ENCODE peak calls at places on chromosomes 12 and 14, in nine cellular contexts. H is NCI-H2081; O is HFFc6; Q is stimulated activated CD8-positive, alpha-beta memory T cell treated with anti-CD3 and anti-CD28 coated beads, Interleukin-15, amount 100 ng/mL, for 1 hour; U is HCEC 1CT; P is aorta; W is stimulated activated CD4-positive, alpha-beta T cell treated with anti-CD3 and anti-CD28 coated beads, Interleukin-12 subunit alpha, Interleukin-12 subunit beta, amount 100 ng/mL, for 48 hours; C is amniotic stem cell; K is endothelial cell of umbilical vein. Y is an unnamed sample.

GRCh38 chr14:68042002-68042401 is 222.4 kb downstream of the RAD51B start:
- DNase-seq in W (no peak), K (no peak), H (peak), O (no peak), P (no peak), Q (no peak), U (no peak), C (no peak), Y (no peak)

GRCh38 chr12:68469136-68469535 is 137.0 kb upstream of the MDM1 start:
- DNase-seq in K (no peak), O (no peak), Q (no peak), P (no peak), W (no peak), C (no peak), U (no peak), H (no peak), Y (no peak)

GRCh38 chr12:93080994-93081809 is 152.1 kb upstream of the EEA1 start:
- DNase-seq in C (no peak), K (peak), U (peak), W (no peak), O (no peak), P (no peak), Q (no peak), H (no peak), Y (no peak)

GRCh38 chr12:111066744-111067437 is 146.5 kb upstream of the MYL2 start:
- DNase-seq in P (peak), C (no peak), O (no peak), U (no peak), Q (no peak), W (no peak), H (no peak), K (no peak), Y (no peak)

GRCh38 chr12:68611094-68611818 is 557 bp downstream of the RAP1B start:
- DNase-seq in W (peak), C (no peak), U (peak), H (peak), P (peak), K (peak), O (peak), Q (no peak), Y (peak)

GRCh38 chr12:41684997-41685396 is 459.7 kb downstream of the GXYLT1 start:
- DNase-seq in Q (no peak), W (no peak), U (no peak), P (no peak), H (peak), O (no peak), C (no peak), K (no peak), Y (no peak)

GRCh38 chr12:51661836-51662235 is 70.8 kb downstream of the SCN8A start:
- DNase-seq in H (no peak), O (no peak), Q (no peak), U (no peak), W (no peak), C (no peak), P (no peak), K (no peak), Y (no peak)

GRCh38 chr12:102755271-102755670 is 161.8 kb downstream of the PAH start:
- DNase-seq in C (no peak), K (no peak), W (no peak), Q (no peak), H (no peak), U (no peak), P (no peak), O (no peak), Y (no peak)

GRCh38 chr12:39824505-39825198 is 205.0 kb upstream of the ABCD2 start:
- DNase-seq in O (no peak), H (no peak), P (no peak), K (peak), U (no peak), Q (no peak), W (no peak), C (no peak), Y (no peak)

GRCh38 chr14:98906123-98906995 is 365.6 kb downstream of the BCL11B start:
- DNase-seq in W (no peak), K (no peak), C (no peak), U (no peak), Q (no peak), O (no peak), H (no peak), P (no peak), Y (no peak)

GRCh38 chr12:69101505-69101904 is 137.9 kb upstream of the CPSF6 start:
- DNase-seq in H (no peak), K (peak), W (no peak), C (no peak), Q (no peak), P (no peak), O (no peak), U (no peak), Y (no peak)

GRCh38 chr12:66217342-66217929 is 28.4 kb downstream of the IRAK3 start:
- DNase-seq in P (no peak), W (no peak), K (peak), Q (no peak), U (peak), C (no peak), H (no peak), O (no peak), Y (no peak)

GRCh38 chr12:106239951-106240335 is 7.9 kb downstream of the CKAP4 start:
- DNase-seq in W (no peak), C (no peak), U (no peak), H (no peak), O (no peak), Q (no peak), K (no peak), P (no peak), Y (no peak)

GRCh38 chr14:92470215-92470614 is 43.4 kb upstream of the RIN3 start:
- DNase-seq in W (no peak), P (no peak), Q (no peak), C (peak), O (peak), U (peak), K (no peak), H (no peak), Y (no peak)

GRCh38 chr12:6061661-6062060 is 62.8 kb downstream of the VWF start:
- DNase-seq in Q (no peak), U (no peak), W (no peak), C (no peak), K (no peak), O (peak), P (no peak), H (no peak), Y (no peak)

GRCh38 chr12:26648584-26648983 is 184.4 kb downstream of the ITPR2 start:
- DNase-seq in O (peak), P (no peak), U (peak), K (peak), Q (no peak), C (peak), H (no peak), W (no peak), Y (no peak)

GRCh38 chr14:64835431-64835830 is 44.3 kb downstream of the SPTB start:
- DNase-seq in P (no peak), W (no peak), U (no peak), H (no peak), Q (no peak), C (no peak), K (no peak), O (no peak), Y (no peak)

GRCh38 chr12:53867216-53868012 is 71.2 kb upstream of the HOXC13 start:
- DNase-seq in U (peak), O (no peak), Q (no peak), H (no peak), K (no peak), P (no peak), C (no peak), W (no peak), Y (no peak)

GRCh38 chr12:115801826-115802225 is 475.7 kb downstream of the MED13L start:
- DNase-seq in U (no peak), K (no peak), C (no peak), P (no peak), O (no peak), W (no peak), H (no peak), Q (no peak), Y (no peak)

GRCh38 chr14:36513451-36514277 is 6.4 kb downstream of the NKX2-1 start:
- DNase-seq in H (no peak), C (no peak), P (no peak), U (no peak), O (no peak), Q (no peak), W (no peak), K (no peak), Y (no peak)

GRCh38 chr14:84006643-84007137 is 1523.3 kb upstream of the FLRT2 start:
- DNase-seq in C (no peak), U (no peak), W (no peak), K (peak), O (no peak), Q (no peak), H (peak), P (no peak), Y (no peak)

GRCh38 chr12:1559729-1560128 is 34.7 kb downstream of the FBXL14 start:
- DNase-seq in C (no peak), Q (no peak), W (no peak), H (peak), K (no peak), U (no peak), O (no peak), P (no peak), Y (no peak)

GRCh38 chr14:73717247-73717646 is 3.1 kb upstream of the PNMA1 start:
- DNase-seq in Q (no peak), K (no peak), U (no peak), O (no peak), C (no peak), P (no peak), W (no peak), H (peak), Y (no peak)

GRCh38 chr12:27498761-27499160 is 25.2 kb upstream of the PPFIBP1 start:
- DNase-seq in O (no peak), U (no peak), W (no peak), K (no peak), H (peak), C (no peak), Q (no peak), P (no peak), Y (no peak)

GRCh38 chr14:31025335-31026075 is at the start of gene AP4S1:
- DNase-seq in H (peak), C (no peak), K (peak), O (no peak), U (no peak), Q (peak), W (peak), P (peak), Y (peak)

GRCh38 chr12:119679081-119679480 is 11.1 kb downstream of the PRKAB1 start:
- DNase-seq in W (no peak), C (no peak), P (no peak), O (no peak), H (peak), U (no peak), Q (no peak), K (no peak), Y (no peak)

GRCh38 chr14:24911324-24912095 is 138.4 kb downstream of the STXBP6 start:
- DNase-seq in U (peak), H (no peak), P (no peak), Q (no peak), O (peak), C (no peak), W (no peak), K (no peak), Y (no peak)

GRCh38 chr14:33702293-33702692 is 248.6 kb downstream of the EGLN3 start:
- DNase-seq in K (no peak), O (no peak), P (no peak), Q (no peak), H (no peak), W (no peak), U (no peak), C (no peak), Y (no peak)

Y was measured in WERI-Rb-1.